ENCODE peak calls at places on chromosome 11, in six cellular contexts. One of them, this sample, is unnamed.

GRCh38 chr11:40885257-40885947 is 574.0 kb downstream of the LRRC4C start:
- DNase-seq in left ventricle myocardium superior: no peak
- DNase-seq in skeletal muscle cell: no peak
- DNase-seq in mucosa of gallbladder: no peak
- DNase-seq in RPMI7951: no peak
- DNase-seq in WTC11: no peak
- DNase-seq in this sample: no peak

GRCh38 chr11:2801711-2802388 is 83.7 kb downstream of the CDKN1C start:
- DNase-seq in mucosa of gallbladder: no peak
- DNase-seq in left ventricle myocardium superior: peak
- DNase-seq in skeletal muscle cell: no peak
- DNase-seq in WTC11: peak
- DNase-seq in RPMI7951: no peak
- DNase-seq in this sample: no peak

GRCh38 chr11:61144511-61145179 is 16.6 kb downstream of the VPS37C start:
- DNase-seq in skeletal muscle cell: no peak
- DNase-seq in WTC11: no peak
- DNase-seq in mucosa of gallbladder: no peak
- DNase-seq in left ventricle myocardium superior: no peak
- DNase-seq in RPMI7951: no peak
- DNase-seq in this sample: no peak

GRCh38 chr11:128324531-128325141 is 262.7 kb downstream of the ETS1 start:
- DNase-seq in RPMI7951: no peak
- DNase-seq in left ventricle myocardium superior: no peak
- DNase-seq in WTC11: no peak
- DNase-seq in skeletal muscle cell: no peak
- DNase-seq in mucosa of gallbladder: peak
- DNase-seq in this sample: peak

GRCh38 chr11:70158201-70158600 is 44.9 kb upstream of the FADD start:
- DNase-seq in WTC11: peak
- DNase-seq in skeletal muscle cell: no peak
- DNase-seq in RPMI7951: peak
- DNase-seq in left ventricle myocardium superior: no peak
- DNase-seq in mucosa of gallbladder: no peak
- DNase-seq in this sample: peak

GRCh38 chr11:76376746-76377558 is 4.0 kb downstream of the THAP12 start:
- DNase-seq in mucosa of gallbladder: no peak
- DNase-seq in left ventricle myocardium superior: no peak
- DNase-seq in skeletal muscle cell: no peak
- DNase-seq in WTC11: no peak
- DNase-seq in RPMI7951: no peak
- DNase-seq in this sample: no peak

GRCh38 chr11:74182635-74183034 is 11.5 kb downstream of the PPME1 start:
- DNase-seq in WTC11: no peak
- DNase-seq in skeletal muscle cell: no peak
- DNase-seq in mucosa of gallbladder: no peak
- DNase-seq in RPMI7951: peak
- DNase-seq in left ventricle myocardium superior: no peak
- DNase-seq in this sample: no peak

GRCh38 chr11:46336781-46337180 is 10.5 kb upstream of the DGKZ start:
- DNase-seq in RPMI7951: peak
- DNase-seq in left ventricle myocardium superior: no peak
- DNase-seq in WTC11: no peak
- DNase-seq in mucosa of gallbladder: no peak
- DNase-seq in skeletal muscle cell: no peak
- DNase-seq in this sample: no peak

GRCh38 chr11:65323813-65324212 is 9.1 kb downstream of the CDC42EP2 start:
- DNase-seq in left ventricle myocardium superior: no peak
- DNase-seq in RPMI7951: no peak
- DNase-seq in mucosa of gallbladder: no peak
- DNase-seq in skeletal muscle cell: no peak
- DNase-seq in WTC11: no peak
- DNase-seq in this sample: no peak

GRCh38 chr11:31643831-31644230 is 134.3 kb downstream of the ELP4 start:
- DNase-seq in mucosa of gallbladder: no peak
- DNase-seq in skeletal muscle cell: peak
- DNase-seq in WTC11: no peak
- DNase-seq in left ventricle myocardium superior: no peak
- DNase-seq in RPMI7951: peak
- DNase-seq in this sample: no peak

GRCh38 chr11:70908223-70908622 is 344.2 kb downstream of the SHANK2 start:
- DNase-seq in RPMI7951: no peak
- DNase-seq in left ventricle myocardium superior: no peak
- DNase-seq in skeletal muscle cell: no peak
- DNase-seq in mucosa of gallbladder: no peak
- DNase-seq in WTC11: no peak
- DNase-seq in this sample: no peak

GRCh38 chr11:101583180-101584128 is at the start of gene TRPC6:
- DNase-seq in left ventricle myocardium superior: peak
- DNase-seq in WTC11: peak
- DNase-seq in skeletal muscle cell: no peak
- DNase-seq in mucosa of gallbladder: peak
- DNase-seq in RPMI7951: no peak
- DNase-seq in this sample: peak

GRCh38 chr11:118223992-118224391 is 819 bp downstream of the JAML start:
- DNase-seq in mucosa of gallbladder: no peak
- DNase-seq in left ventricle myocardium superior: no peak
- DNase-seq in RPMI7951: no peak
- DNase-seq in WTC11: no peak
- DNase-seq in skeletal muscle cell: no peak
- DNase-seq in this sample: no peak

GRCh38 chr11:67272327-67273259 is 6.3 kb downstream of the GRK2 start:
- DNase-seq in left ventricle myocardium superior: peak
- DNase-seq in WTC11: no peak
- DNase-seq in skeletal muscle cell: no peak
- DNase-seq in mucosa of gallbladder: no peak
- DNase-seq in RPMI7951: no peak
- DNase-seq in this sample: peak

GRCh38 chr11:96964661-96965060 is 574.8 kb downstream of the JRKL start:
- DNase-seq in skeletal muscle cell: no peak
- DNase-seq in left ventricle myocardium superior: no peak
- DNase-seq in WTC11: no peak
- DNase-seq in mucosa of gallbladder: no peak
- DNase-seq in RPMI7951: no peak
- DNase-seq in this sample: no peak

GRCh38 chr11:55457641-55458040 is 89.9 kb downstream of the OR4A15 start:
- DNase-seq in RPMI7951: no peak
- DNase-seq in mucosa of gallbladder: no peak
- DNase-seq in WTC11: no peak
- DNase-seq in left ventricle myocardium superior: no peak
- DNase-seq in skeletal muscle cell: no peak
- DNase-seq in this sample: no peak

GRCh38 chr11:69381681-69382130 is 87.8 kb downstream of the MYEOV start:
- DNase-seq in mucosa of gallbladder: no peak
- DNase-seq in skeletal muscle cell: no peak
- DNase-seq in WTC11: no peak
- DNase-seq in RPMI7951: no peak
- DNase-seq in left ventricle myocardium superior: no peak
- DNase-seq in this sample: no peak

GRCh38 chr11:68312780-68313573 is 586 bp downstream of the LRP5 start:
- DNase-seq in WTC11: no peak
- DNase-seq in mucosa of gallbladder: no peak
- DNase-seq in skeletal muscle cell: no peak
- DNase-seq in left ventricle myocardium superior: no peak
- DNase-seq in RPMI7951: no peak
- DNase-seq in this sample: peak

GRCh38 chr11:108135845-108136599 is 14.7 kb downstream of the ACAT1 start:
- DNase-seq in WTC11: no peak
- DNase-seq in left ventricle myocardium superior: no peak
- DNase-seq in skeletal muscle cell: no peak
- DNase-seq in mucosa of gallbladder: no peak
- DNase-seq in RPMI7951: peak
- DNase-seq in this sample: no peak

GRCh38 chr11:46363031-46363407 is 15.8 kb downstream of the DGKZ start:
- DNase-seq in skeletal muscle cell: no peak
- DNase-seq in WTC11: no peak
- DNase-seq in left ventricle myocardium superior: peak
- DNase-seq in mucosa of gallbladder: peak
- DNase-seq in RPMI7951: peak
- DNase-seq in this sample: no peak

GRCh38 chr11:128194226-128194625 is 393.1 kb downstream of the ETS1 start:
- DNase-seq in mucosa of gallbladder: no peak
- DNase-seq in left ventricle myocardium superior: no peak
- DNase-seq in WTC11: no peak
- DNase-seq in skeletal muscle cell: no peak
- DNase-seq in RPMI7951: no peak
- DNase-seq in this sample: no peak

GRCh38 chr11:17865765-17866428 is 131.3 kb downstream of the KCNC1 start:
- DNase-seq in mucosa of gallbladder: no peak
- DNase-seq in left ventricle myocardium superior: no peak
- DNase-seq in skeletal muscle cell: no peak
- DNase-seq in WTC11: no peak
- DNase-seq in RPMI7951: peak
- DNase-seq in this sample: peak

GRCh38 chr11:100727410-100727809 is 40.3 kb downstream of the ARHGAP42 start:
- DNase-seq in skeletal muscle cell: no peak
- DNase-seq in left ventricle myocardium superior: peak
- DNase-seq in mucosa of gallbladder: peak
- DNase-seq in RPMI7951: peak
- DNase-seq in WTC11: no peak
- DNase-seq in this sample: no peak

GRCh38 chr11:32434387-32435151 is 770 bp downstream of the WT1 start:
- DNase-seq in left ventricle myocardium superior: peak
- DNase-seq in mucosa of gallbladder: no peak
- DNase-seq in RPMI7951: peak
- DNase-seq in skeletal muscle cell: no peak
- DNase-seq in WTC11: peak
- DNase-seq in this sample: peak

This sample was measured in thyroid gland.